ENCODE peak calls at places on chromosomes 2 and 18, in four cellular contexts. A is astrocyte of the spinal cord; O is CD4-positive, CD25-positive, alpha-beta regulatory T cell; M is T-helper 9 cell. I is an unnamed sample.
A peak's percentile ranks its signal among the peaks of the same experiment; 100 is the strongest.

GRCh38 chr2:168138369-168138768 is 109.0 kb downstream of the STK39 start:
- DNase-seq in A (peak; percentile 69), O (no peak), M (no peak), I (no peak)

GRCh38 chr2:126359494-126359893 is 296.5 kb upstream of the GYPC start:
- DNase-seq in A (peak; percentile 5), O (no peak), M (no peak), I (peak; percentile 21)

GRCh38 chr2:99421469-99421868 is 68.3 kb downstream of the REV1 start:
- DNase-seq in A (peak; percentile 31), O (no peak), M (no peak), I (peak; percentile 50)

GRCh38 chr2:33145459-33145858 is 198.7 kb downstream of the LTBP1 start:
- DNase-seq in A (no peak), O (no peak), M (no peak), I (peak; percentile 60)

GRCh38 chr18:21826641-21827302 is 86.2 kb downstream of the MIB1 start:
- DNase-seq in A (no peak), O (no peak), M (no peak), I (no peak)

GRCh38 chr2:171244466-171244969 is 83.8 kb upstream of the TLK1 start:
- DNase-seq in A (no peak), O (no peak), M (no peak), I (peak; percentile 79)

GRCh38 chr2:235414422-235414821 is 79.4 kb upstream of the AGAP1 start:
- DNase-seq in A (no peak), O (no peak), M (no peak), I (no peak)

GRCh38 chr2:71531522-71532047 is 78.2 kb downstream of the DYSF start:
- DNase-seq in A (peak; percentile 15), O (no peak), M (no peak), I (peak; percentile 46)

GRCh38 chr2:213166109-213166508 is 14.7 kb upstream of the IKZF2 start:
- DNase-seq in A (no peak), O (no peak), M (no peak), I (no peak)

GRCh38 chr2:225008935-225009334 is 33.3 kb downstream of the DOCK10 start:
- DNase-seq in A (no peak), O (no peak), M (no peak), I (no peak)

GRCh38 chr18:12911025-12911927 is 27.2 kb upstream of the PTPN2 start:
- DNase-seq in A (peak; percentile 31), O (no peak), M (peak; percentile 32), I (no peak)

GRCh38 chr2:23565814-23566213 is 180.8 kb downstream of the KLHL29 start:
- DNase-seq in A (no peak), O (no peak), M (no peak), I (no peak)

GRCh38 chr2:170514140-170514539 is 201.0 kb upstream of the SP5 start:
- DNase-seq in A (no peak), O (no peak), M (no peak), I (no peak)

GRCh38 chr2:18336975-18337374 is 223.5 kb downstream of the RDH14 start:
- DNase-seq in A (no peak), O (no peak), M (no peak), I (peak; percentile 28)

GRCh38 chr2:169329669-169330554 is 32.4 kb downstream of the LRP2 start:
- DNase-seq in A (no peak), O (no peak), M (no peak), I (no peak)

GRCh38 chr2:214987261-214987660 is 151.2 kb downstream of the ABCA12 start:
- DNase-seq in A (no peak), O (no peak), M (no peak), I (peak; percentile 13)

GRCh38 chr2:79191081-79191480 is 31.5 kb upstream of the REG3A start:
- DNase-seq in A (no peak), O (no peak), M (no peak), I (no peak)

GRCh38 chr2:213152065-213152794 is 818 bp upstream of the IKZF2 start:
- DNase-seq in A (peak; percentile 85), O (no peak), M (peak; percentile 9), I (peak; percentile 75)

GRCh38 chr2:86068098-86069047 is 37.3 kb downstream of the POLR1A start:
- DNase-seq in A (no peak), O (no peak), M (peak; percentile 25), I (peak; percentile 65)

GRCh38 chr2:105575626-105576025 is 169.1 kb upstream of the NCK2 start:
- DNase-seq in A (no peak), O (no peak), M (no peak), I (no peak)

GRCh38 chr18:40949138-40949949 is 1005.7 kb upstream of the PIK3C3 start:
- DNase-seq in A (no peak), O (no peak), M (no peak), I (no peak)

GRCh38 chr2:28981016-28981441 is at the start of gene TOGARAM2:
- DNase-seq in A (peak; percentile 41), O (no peak), M (no peak), I (peak; percentile 24)

GRCh38 chr2:25280066-25280687 is 61.5 kb downstream of the DNMT3A start:
- DNase-seq in A (no peak), O (no peak), M (no peak), I (no peak)

GRCh38 chr2:15952451-15953142 is 12.2 kb downstream of the MYCN start:
- DNase-seq in A (no peak), O (no peak), M (no peak), I (no peak)

GRCh38 chr2:119408221-119408619 is 23.4 kb upstream of the TMEM37 start:
- DNase-seq in A (no peak), O (no peak), M (no peak), I (peak; percentile 13)

GRCh38 chr2:77487074-77487803 is 34.9 kb downstream of the LRRTM4 start:
- DNase-seq in A (no peak), O (no peak), M (no peak), I (no peak)

GRCh38 chr18:37691162-37691561 is 125.6 kb upstream of the CELF4 start:
- DNase-seq in A (no peak), O (no peak), M (no peak), I (no peak)

GRCh38 chr18:79372461-79372860 is 23.3 kb upstream of the NFATC1 start:
- DNase-seq in A (no peak), O (no peak), M (no peak), I (no peak)

GRCh38 chr2:96324716-96325037 is 440 bp upstream of the ITPRIPL1 start:
- DNase-seq in A (no peak), O (no peak), M (no peak), I (no peak)

GRCh38 chr2:157696036-157696435 is 67.4 kb upstream of the ACVR1C start:
- DNase-seq in A (peak; percentile 41), O (no peak), M (no peak), I (peak; percentile 79)

GRCh38 chr2:170928036-170928823 is 823 bp upstream of the GORASP2 start:
- DNase-seq in A (peak; percentile 6), O (no peak), M (no peak), I (peak; percentile 25)

GRCh38 chr18:57910817-57911216 is 107.7 kb upstream of the ATP8B1 start:
- DNase-seq in A (no peak), O (no peak), M (no peak), I (no peak)

GRCh38 chr18:10213526-10213925 is 240.9 kb upstream of the APCDD1 start:
- DNase-seq in A (no peak), O (no peak), M (no peak), I (peak; percentile 54)

GRCh38 chr2:88669371-88670214 is 21.9 kb upstream of the RPIA start:
- DNase-seq in A (peak; percentile 27), O (no peak), M (no peak), I (peak; percentile 53)

GRCh38 chr2:53584986-53585385 is 182.6 kb upstream of the CHAC2 start:
- DNase-seq in A (no peak), O (no peak), M (no peak), I (no peak)

GRCh38 chr2:112256654-112257053 is 1.8 kb upstream of the ZC3H8 start:
- DNase-seq in A (no peak), O (no peak), M (no peak), I (no peak)

GRCh38 chr2:5868891-5869400 is 176.8 kb downstream of the SOX11 start:
- DNase-seq in A (no peak), O (no peak), M (no peak), I (no peak)